ENCODE peak calls at places on chromosome 7, in eight cellular contexts. I, W, Y, T, G, D, A and J are unnamed samples.

GRCh38 chr7:141704741-141705140 is 2.8 kb upstream of the DENND11 start:
- DNase-seq in I (no peak), W (no peak), Y (no peak), T (peak; percentile 46), G (no peak), D (no peak), A (no peak), J (no peak)

GRCh38 chr7:103821105-103821504 is 168.4 kb downstream of the RELN start:
- DNase-seq in I (no peak), W (no peak), Y (no peak), T (no peak), G (no peak), D (no peak), A (no peak), J (no peak)

GRCh38 chr7:12358694-12359093 is 45.0 kb downstream of the VWDE start:
- DNase-seq in I (no peak), W (no peak), Y (no peak), T (peak; percentile 1), G (no peak), D (no peak), A (no peak), J (no peak)

GRCh38 chr7:115968166-115968565 is 62.4 kb downstream of the TFEC start:
- DNase-seq in I (no peak), W (no peak), Y (no peak), T (no peak), G (no peak), D (no peak), A (no peak), J (no peak)

GRCh38 chr7:50307368-50308012 is 3.0 kb downstream of the IKZF1 start:
- DNase-seq in I (no peak), W (no peak), Y (peak; percentile 54), T (no peak), G (no peak), D (no peak), A (no peak), J (no peak)

GRCh38 chr7:139737221-139738100 is 40.3 kb downstream of the HIPK2 start:
- DNase-seq in I (no peak), W (no peak), Y (no peak), T (peak; percentile 42), G (no peak), D (peak; percentile 64), A (no peak), J (no peak)

GRCh38 chr7:104772405-104772821 is 241.6 kb upstream of the KMT2E start:
- DNase-seq in I (no peak), W (no peak), Y (no peak), T (no peak), G (no peak), D (no peak), A (no peak), J (no peak)

GRCh38 chr7:138981332-138982203 is at the start of gene KIAA1549:
- DNase-seq in I (no peak), W (peak; percentile 66), Y (no peak), T (peak; percentile 48), G (no peak), D (peak; percentile 69), A (peak; percentile 30), J (no peak)

DNA sequence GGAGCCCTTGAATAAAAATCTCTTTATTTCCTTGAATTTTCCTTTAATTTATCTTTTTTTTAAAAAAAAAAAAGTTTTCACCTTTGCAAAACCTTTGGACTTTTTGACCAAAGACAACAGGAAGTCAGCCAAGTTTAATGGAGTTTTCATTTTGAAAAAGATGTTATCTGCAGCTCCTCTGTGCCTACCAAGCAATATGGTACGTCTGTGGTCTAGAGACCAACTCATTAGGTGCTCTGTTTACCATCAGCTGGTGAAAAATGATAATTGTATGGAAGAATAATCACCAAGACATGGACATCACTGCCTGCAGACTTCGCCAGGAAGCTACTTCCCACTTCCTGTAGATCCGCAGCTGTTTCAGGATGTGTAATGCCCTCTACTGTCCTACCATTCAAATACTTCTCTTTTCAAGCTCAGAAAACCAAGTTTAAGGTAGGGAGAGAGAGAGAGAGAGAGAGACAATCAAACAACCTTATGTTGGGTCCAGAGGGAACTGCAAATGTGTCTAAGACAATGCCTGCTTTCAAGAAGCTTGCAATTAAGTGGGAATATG is 18.7 kb downstream of the PLXNA4 start:
- DNase-seq in I (no peak), W (no peak), Y (no peak), T (peak; percentile 46), G (no peak), D (no peak), A (no peak), J (no peak)
- TF ChIP-seq CTCF in I (no peak), W (no peak), Y (no peak), T (no peak), G (no peak), D (no peak), A (no peak), J (no peak)

GRCh38 chr7:96052860-96053452 is 268.9 kb downstream of the SLC25A13 start:
- DNase-seq in I (no peak), W (no peak), Y (no peak), T (no peak), G (no peak), D (no peak), A (no peak), J (no peak)
- H3K4me3 ChIP-seq in I (no peak overlapping the region), W (no peak overlapping the region), Y (no peak overlapping the region), T (no peak overlapping the region), G (no peak overlapping the region), D (no peak overlapping the region), A (no peak overlapping the region), J (no peak overlapping the region)

DNA sequence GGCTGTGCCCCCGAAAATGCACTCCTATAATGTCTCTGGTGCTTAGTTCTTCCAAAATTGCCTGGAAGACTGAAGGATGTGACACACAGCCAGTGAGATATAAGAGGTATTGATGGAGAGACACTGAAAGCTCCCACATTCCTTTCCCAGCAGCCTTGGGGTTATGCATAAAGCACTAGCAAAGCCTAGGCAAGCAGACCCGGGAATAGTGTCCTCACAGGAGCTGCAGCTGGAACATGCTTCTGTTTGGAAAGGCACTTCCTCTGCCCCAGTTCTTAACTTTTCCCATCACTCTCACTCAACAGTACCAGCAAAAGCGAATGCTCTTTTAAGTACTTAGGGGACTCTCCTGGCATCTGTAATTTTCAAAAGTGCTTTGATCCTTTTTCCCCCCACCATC is 178.0 kb downstream of the AMPH start:
- DNase-seq in I (no peak), W (no peak), Y (no peak), T (no peak), G (no peak), D (no peak), A (no peak), J (no peak)
- TF ChIP-seq CTCF in I (no peak), W (no peak), Y (no peak), T (no peak), G (no peak), D (no peak), A (no peak), J (no peak)

DNA sequence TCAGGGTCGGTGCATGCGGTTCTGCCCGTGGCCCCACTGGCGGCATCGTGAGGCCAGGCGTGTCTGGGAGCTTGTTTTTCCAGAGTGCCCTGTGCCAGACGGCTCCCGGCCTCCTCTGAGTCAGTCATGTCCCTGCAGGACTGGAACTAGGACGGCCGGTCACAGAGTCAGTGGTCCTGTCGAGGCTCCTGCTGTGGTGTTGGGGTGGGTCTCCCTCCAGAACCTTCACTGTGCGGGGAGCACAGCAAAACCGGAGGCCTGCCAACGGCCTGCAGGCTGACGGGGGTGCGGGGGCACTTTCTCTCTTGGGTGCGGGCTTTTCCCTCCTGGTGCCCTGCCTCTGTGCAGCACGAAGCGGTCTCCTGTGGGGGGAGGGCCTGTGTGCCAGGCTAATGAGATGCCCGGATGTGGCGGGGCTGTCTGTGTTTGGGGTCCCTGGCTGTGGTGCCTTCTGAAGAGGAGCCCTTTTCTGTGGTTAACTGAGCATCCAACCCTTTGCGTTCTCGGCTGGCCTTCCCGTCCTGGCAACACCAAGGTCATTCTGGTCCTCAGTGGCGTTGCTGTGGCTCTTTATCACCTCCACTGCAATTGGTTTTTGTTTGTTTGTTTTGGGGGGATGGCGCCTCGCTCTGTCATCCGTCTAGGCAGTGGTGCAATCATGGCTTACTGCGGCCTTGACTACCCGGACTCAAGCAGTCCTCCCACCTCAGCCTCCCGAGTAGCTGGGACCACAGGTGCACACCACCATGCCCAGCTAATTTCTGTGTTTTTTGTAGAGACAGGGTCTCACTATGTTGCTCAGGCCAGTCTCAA is 8.0 kb downstream of the GET4 start:
- DNase-seq in I (no peak), W (peak; percentile 79), Y (no peak), T (no peak), G (no peak), D (no peak), A (no peak), J (no peak)
- H3K4me3 ChIP-seq in I (no peak overlapping the region), W (no peak overlapping the region), Y (no peak overlapping the region), T (no peak overlapping the region), G (no peak overlapping the region), D (no peak overlapping the region), A (no peak overlapping the region), J (no peak overlapping the region)

GRCh38 chr7:133975130-133975529 is 152.0 kb upstream of the LRGUK start:
- DNase-seq in I (peak; percentile 23), W (no peak), Y (no peak), T (peak; percentile 17), G (no peak), D (no peak), A (no peak), J (no peak)

GRCh38 chr7:133980794-133981193 is 146.3 kb upstream of the LRGUK start:
- DNase-seq in I (no peak), W (no peak), Y (no peak), T (no peak), G (no peak), D (no peak), A (no peak), J (no peak)

GRCh38 chr7:133978502-133979295 is 148.4 kb upstream of the LRGUK start:
- DNase-seq in I (no peak), W (no peak), Y (no peak), T (no peak), G (no peak), D (no peak), A (no peak), J (no peak)

GRCh38 chr7:133976140-133976539 is 151.0 kb upstream of the LRGUK start:
- DNase-seq in I (no peak), W (no peak), Y (no peak), T (no peak), G (no peak), D (no peak), A (no peak), J (no peak)

DNA sequence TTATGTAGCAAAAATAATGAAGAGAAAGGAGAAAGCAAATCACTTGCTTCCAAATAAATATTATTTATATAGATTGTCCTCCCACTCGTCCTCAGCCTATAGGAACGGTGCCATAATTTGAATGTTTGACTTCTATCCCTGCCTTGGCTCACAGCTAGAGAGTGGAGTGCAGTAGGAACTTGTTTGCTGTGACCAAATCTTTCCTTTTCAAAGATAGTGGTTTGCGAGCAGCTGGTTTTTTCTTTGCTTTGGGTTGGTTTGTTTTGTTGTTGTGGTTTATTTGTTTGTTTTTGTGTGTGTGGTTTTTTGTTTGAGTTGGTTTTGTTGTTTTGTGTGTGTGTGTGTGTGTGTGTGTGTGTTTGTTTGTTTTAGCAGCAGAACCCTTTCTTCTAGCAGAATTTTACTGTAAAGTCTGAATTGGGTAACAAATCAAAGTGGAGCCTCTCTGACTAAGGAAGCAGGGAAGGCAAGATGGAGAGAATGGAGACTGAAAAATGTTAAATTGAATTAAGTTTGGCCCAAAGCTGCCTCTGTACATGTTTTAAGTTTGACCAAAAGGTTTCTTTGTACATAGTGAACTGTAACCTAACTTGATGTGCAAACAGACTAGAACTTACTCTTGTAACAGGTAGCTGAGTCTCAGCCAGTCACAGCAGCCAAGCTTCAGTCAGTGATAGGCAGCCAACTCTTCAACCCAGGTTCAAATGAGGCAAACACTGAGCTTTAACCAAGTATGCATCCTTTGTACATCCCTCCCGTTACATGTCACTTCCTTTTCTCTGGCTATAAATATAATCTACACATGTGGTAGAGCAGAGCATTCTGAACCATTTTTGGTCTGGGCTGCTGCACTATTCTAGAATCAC is 149.5 kb upstream of the LRGUK start:
- DNase-seq in I (no peak), W (no peak), Y (no peak), T (no peak), G (no peak), D (no peak), A (no peak), J (no peak)
- TF ChIP-seq CTCF in I (no peak), W (no peak), Y (no peak), T (no peak), G (no peak), D (no peak), A (no peak), J (no peak)